ENCODE peak calls at places on chromosome 6, in five cellular contexts. One of them, this sample, is unnamed.

GRCh38 chr6:23445157-23445710 is 680.8 kb upstream of the NRSN1 start:
- DNase-seq in CD8-positive, alpha-beta T cell: no peak
- DNase-seq in aorta: no peak
- DNase-seq in EL: no peak
- DNase-seq in NCI-H1436: no peak
- DNase-seq in this sample: no peak

GRCh38 chr6:157033428-157034140 is 256.4 kb downstream of the ARID1B start:
- DNase-seq in aorta: no peak
- DNase-seq in EL: peak; percentile 23
- DNase-seq in CD8-positive, alpha-beta T cell: no peak
- DNase-seq in NCI-H1436: no peak
- DNase-seq in this sample: no peak

GRCh38 chr6:24194968-24195700 is 69.1 kb downstream of the NRSN1 start:
- DNase-seq in aorta: no peak
- DNase-seq in NCI-H1436: no peak
- DNase-seq in CD8-positive, alpha-beta T cell: no peak
- DNase-seq in EL: no peak
- DNase-seq in this sample: peak; percentile 2

GRCh38 chr6:106886922-106887797 is 87.4 kb downstream of the CD24 start:
- DNase-seq in EL: no peak
- DNase-seq in aorta: no peak
- DNase-seq in NCI-H1436: no peak
- DNase-seq in CD8-positive, alpha-beta T cell: no peak
- DNase-seq in this sample: no peak

GRCh38 chr6:23262864-23263263 is 693.5 kb downstream of the HDGFL1 start:
- DNase-seq in aorta: no peak
- DNase-seq in CD8-positive, alpha-beta T cell: no peak
- DNase-seq in EL: no peak
- DNase-seq in NCI-H1436: no peak
- DNase-seq in this sample: no peak

GRCh38 chr6:167141667-167142432 is 15.9 kb downstream of the GPR31 start:
- DNase-seq in CD8-positive, alpha-beta T cell: peak; percentile 66
- DNase-seq in EL: peak; percentile 5
- DNase-seq in NCI-H1436: no peak
- DNase-seq in aorta: peak; percentile 76
- DNase-seq in this sample: peak; percentile 49

GRCh38 chr6:30571085-30572077 is at the start of gene ABCF1:
- DNase-seq in aorta: peak; percentile 100
- DNase-seq in NCI-H1436: peak; percentile 94
- DNase-seq in EL: peak; percentile 96
- DNase-seq in CD8-positive, alpha-beta T cell: peak; percentile 100
- DNase-seq in this sample: peak; percentile 95

GRCh38 chr6:38192486-38192885 is 373.0 kb downstream of the ZFAND3 start:
- DNase-seq in EL: no peak
- DNase-seq in CD8-positive, alpha-beta T cell: no peak
- DNase-seq in NCI-H1436: no peak
- DNase-seq in aorta: no peak
- DNase-seq in this sample: no peak

GRCh38 chr6:35017461-35018183 is 123.5 kb downstream of the TCP11 start:
- DNase-seq in aorta: peak; percentile 89
- DNase-seq in CD8-positive, alpha-beta T cell: no peak
- DNase-seq in EL: no peak
- DNase-seq in NCI-H1436: no peak
- DNase-seq in this sample: no peak

GRCh38 chr6:30325150-30325872 is 1.4 kb upstream of the TRIM39 start:
- DNase-seq in aorta: peak; percentile 79
- DNase-seq in CD8-positive, alpha-beta T cell: no peak
- DNase-seq in NCI-H1436: peak; percentile 53
- DNase-seq in EL: peak; percentile 68
- DNase-seq in this sample: peak; percentile 66

GRCh38 chr6:155023717-155024116 is 28.6 kb downstream of the TIAM2 start:
- DNase-seq in CD8-positive, alpha-beta T cell: no peak
- DNase-seq in EL: no peak
- DNase-seq in NCI-H1436: no peak
- DNase-seq in aorta: no peak
- DNase-seq in this sample: no peak

GRCh38 chr6:30960907-30961673 is 20.3 kb downstream of the MUCL3 start:
- DNase-seq in aorta: no peak
- DNase-seq in EL: peak; percentile 9
- DNase-seq in NCI-H1436: no peak
- DNase-seq in CD8-positive, alpha-beta T cell: no peak
- DNase-seq in this sample: no peak

GRCh38 chr6:82741325-82741995 is 324.2 kb downstream of the UBE3D start:
- DNase-seq in EL: peak; percentile 61
- DNase-seq in NCI-H1436: no peak
- DNase-seq in CD8-positive, alpha-beta T cell: no peak
- DNase-seq in aorta: no peak
- DNase-seq in this sample: no peak

GRCh38 chr6:15501806-15502450 is 160.9 kb downstream of the DTNBP1 start:
- DNase-seq in EL: peak; percentile 43
- DNase-seq in NCI-H1436: no peak
- DNase-seq in CD8-positive, alpha-beta T cell: no peak
- DNase-seq in aorta: peak; percentile 78
- DNase-seq in this sample: peak; percentile 62

GRCh38 chr6:14333556-14334305 is 216.2 kb downstream of the CD83 start:
- DNase-seq in aorta: no peak
- DNase-seq in CD8-positive, alpha-beta T cell: no peak
- DNase-seq in NCI-H1436: no peak
- DNase-seq in EL: peak; percentile 66
- DNase-seq in this sample: no peak

GRCh38 chr6:107114872-107115694 is at the start of gene BEND3:
- DNase-seq in aorta: peak; percentile 78
- DNase-seq in EL: peak; percentile 24
- DNase-seq in NCI-H1436: peak; percentile 45
- DNase-seq in CD8-positive, alpha-beta T cell: peak; percentile 55
- DNase-seq in this sample: peak; percentile 38

GRCh38 chr6:170505306-170505705 is 47.8 kb downstream of the PSMB1 start:
- DNase-seq in NCI-H1436: peak; percentile 90
- DNase-seq in CD8-positive, alpha-beta T cell: no peak
- DNase-seq in EL: no peak
- DNase-seq in aorta: no peak
- DNase-seq in this sample: no peak

GRCh38 chr6:63805808-63806572 is 170.4 kb downstream of the PHF3 start:
- DNase-seq in NCI-H1436: no peak
- DNase-seq in CD8-positive, alpha-beta T cell: no peak
- DNase-seq in EL: peak; percentile 75
- DNase-seq in aorta: no peak
- DNase-seq in this sample: peak; percentile 92

GRCh38 chr6:37182736-37183590 is 13.0 kb downstream of the PIM1 start:
- DNase-seq in NCI-H1436: no peak
- DNase-seq in aorta: no peak
- DNase-seq in CD8-positive, alpha-beta T cell: peak; percentile 76
- DNase-seq in EL: no peak
- DNase-seq in this sample: no peak

GRCh38 chr6:24827162-24827561 is 28.4 kb upstream of the ARMH2 start:
- DNase-seq in aorta: no peak
- DNase-seq in NCI-H1436: no peak
- DNase-seq in EL: no peak
- DNase-seq in CD8-positive, alpha-beta T cell: no peak
- DNase-seq in this sample: peak; percentile 64

GRCh38 chr6:5325173-5325572 is 63.9 kb downstream of the FARS2 start:
- DNase-seq in NCI-H1436: no peak
- DNase-seq in EL: no peak
- DNase-seq in aorta: no peak
- DNase-seq in CD8-positive, alpha-beta T cell: no peak
- DNase-seq in this sample: peak; percentile 33

GRCh38 chr6:144415835-144416237 is 130.7 kb downstream of the UTRN start:
- DNase-seq in CD8-positive, alpha-beta T cell: no peak
- DNase-seq in NCI-H1436: no peak
- DNase-seq in EL: peak; percentile 82
- DNase-seq in aorta: no peak
- DNase-seq in this sample: peak; percentile 47

GRCh38 chr6:4021862-4022715 is 56.8 kb downstream of the FAM217A start:
- DNase-seq in aorta: no peak
- DNase-seq in NCI-H1436: no peak
- DNase-seq in EL: peak; percentile 39
- DNase-seq in CD8-positive, alpha-beta T cell: no peak
- DNase-seq in this sample: peak; percentile 44

GRCh38 chr6:51265426-51265825 is 446.8 kb downstream of the TFAP2B start:
- DNase-seq in aorta: no peak
- DNase-seq in EL: no peak
- DNase-seq in CD8-positive, alpha-beta T cell: no peak
- DNase-seq in NCI-H1436: no peak
- DNase-seq in this sample: no peak

GRCh38 chr6:125952764-125953501 is 3.6 kb upstream of the HINT3 start:
- DNase-seq in NCI-H1436: no peak
- DNase-seq in aorta: no peak
- DNase-seq in EL: peak; percentile 52
- DNase-seq in CD8-positive, alpha-beta T cell: no peak
- DNase-seq in this sample: peak; percentile 63

This sample was measured in MCF 10A.